ENCODE peak calls at places on chromosomes 12 and 14, in five cellular contexts. O is breast epithelium, F is GM23338, S is suprapubic skin, C is HL-60. Y is an unnamed sample.

GRCh38 chr12:30457621-30458289 is 237.9 kb downstream of the IPO8 start:
- DNase-seq in O (no peak), F (peak), S (no peak), C (peak), Y (no peak)

GRCh38 chr14:75184447-75184846 is 8.0 kb upstream of the TMED10 start:
- DNase-seq in O (no peak), F (no peak), S (no peak), C (no peak), Y (no peak)

GRCh38 chr12:34336619-34337465 is 314.5 kb downstream of the ALG10 start:
- DNase-seq in O (no peak), F (no peak), S (no peak), C (no peak), Y (no peak)

GRCh38 chr14:99510556-99511139 is 29.4 kb downstream of the CCNK start:
- DNase-seq in O (no peak), F (no peak), S (no peak), C (no peak), Y (no peak)

GRCh38 chr12:131104464-131105350 is 151.0 kb downstream of the ADGRD1 start:
- DNase-seq in O (peak), F (peak), S (peak), C (peak), Y (no peak)

GRCh38 chr14:104460920-104461651 is 118.5 kb upstream of the C14orf180 start:
- DNase-seq in O (no peak), F (peak), S (peak), C (no peak), Y (peak)

GRCh38 chr14:49766839-49767238 is 1.1 kb upstream of the KLHDC2 start:
- DNase-seq in O (no peak), F (no peak), S (no peak), C (no peak), Y (no peak)

GRCh38 chr12:15721716-15722115 is 67.5 kb downstream of the EPS8 start:
- DNase-seq in O (no peak), F (no peak), S (no peak), C (no peak), Y (no peak)

DNA sequence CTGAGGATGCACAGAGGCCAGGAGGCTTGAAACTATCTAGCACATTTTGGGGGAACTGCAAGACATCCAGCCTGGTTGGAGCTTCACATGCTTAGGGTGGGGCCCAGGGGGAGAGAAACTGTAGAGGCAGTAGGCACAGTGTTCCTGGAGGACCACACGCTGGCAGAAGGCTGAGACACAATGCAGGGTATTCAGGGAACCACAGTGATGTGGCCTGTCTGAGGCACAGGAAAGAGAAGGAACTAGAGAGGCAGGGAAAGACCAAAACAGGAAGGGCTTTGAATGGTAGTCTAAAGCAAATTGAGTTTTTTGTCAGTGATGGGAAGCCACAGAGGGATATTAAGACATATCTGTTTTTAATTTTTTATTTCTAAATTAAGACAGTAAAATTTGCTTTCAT is 100.2 kb upstream of the PRICKLE1 start:
- DNase-seq in O (no peak), F (no peak), S (no peak), C (no peak), Y (no peak)
- TF ChIP-seq POLR2AphosphoS5 in O (no peak), F (no peak), S (no peak), C (no peak), Y (no peak)

GRCh38 chr12:6202846-6203245 is 2.6 kb downstream of the CD9 start:
- DNase-seq in O (no peak), F (no peak), S (no peak), C (no peak), Y (no peak)
- H3K4me3 ChIP-seq in O (peak), F (peak), S (peak), C (no peak), Y (peak)

GRCh38 chr14:65620195-65620594 is 207.7 kb downstream of the FUT8 start:
- DNase-seq in O (no peak), F (no peak), S (no peak), C (no peak), Y (no peak)
- TF ChIP-seq CTCF in O (no peak), F (no peak), S (no peak), C (no peak), Y (no peak)

GRCh38 chr14:80988742-80989429 is 33.5 kb downstream of the TSHR start:
- DNase-seq in O (no peak), F (no peak), S (no peak), C (no peak), Y (no peak)

GRCh38 chr14:80996049-80996901 is 40.9 kb downstream of the TSHR start:
- DNase-seq in O (no peak), F (peak), S (no peak), C (peak), Y (no peak)

GRCh38 chr14:80987235-80988032 is 32.0 kb downstream of the TSHR start:
- DNase-seq in O (peak), F (peak), S (peak), C (peak), Y (no peak)

GRCh38 chr14:80988192-80988591 is 32.8 kb downstream of the TSHR start:
- DNase-seq in O (no peak), F (no peak), S (no peak), C (no peak), Y (no peak)

GRCh38 chr14:80992580-80992979 is 37.2 kb downstream of the TSHR start:
- DNase-seq in O (no peak), F (no peak), S (no peak), C (no peak), Y (no peak)
- TF ChIP-seq POLR2AphosphoS5 in O (no peak), F (no peak), S (no peak), C (no peak), Y (no peak)

GRCh38 chr12:9673404-9674225 is 4.1 kb downstream of the CLEC2D start:
- DNase-seq in O (no peak), F (peak), S (no peak), C (no peak), Y (no peak)
- H3K4me3 ChIP-seq in O (no peak), F (no peak), S (no peak), C (no peak), Y (no peak)

GRCh38 chr12:38544357-38545066 is 227.9 kb downstream of the ALG10B start:
- DNase-seq in O (no peak), F (peak), S (no peak), C (no peak), Y (no peak)
- TF ChIP-seq CTCF in O (no peak), F (peak), S (no peak), C (no peak), Y (no peak)

DNA sequence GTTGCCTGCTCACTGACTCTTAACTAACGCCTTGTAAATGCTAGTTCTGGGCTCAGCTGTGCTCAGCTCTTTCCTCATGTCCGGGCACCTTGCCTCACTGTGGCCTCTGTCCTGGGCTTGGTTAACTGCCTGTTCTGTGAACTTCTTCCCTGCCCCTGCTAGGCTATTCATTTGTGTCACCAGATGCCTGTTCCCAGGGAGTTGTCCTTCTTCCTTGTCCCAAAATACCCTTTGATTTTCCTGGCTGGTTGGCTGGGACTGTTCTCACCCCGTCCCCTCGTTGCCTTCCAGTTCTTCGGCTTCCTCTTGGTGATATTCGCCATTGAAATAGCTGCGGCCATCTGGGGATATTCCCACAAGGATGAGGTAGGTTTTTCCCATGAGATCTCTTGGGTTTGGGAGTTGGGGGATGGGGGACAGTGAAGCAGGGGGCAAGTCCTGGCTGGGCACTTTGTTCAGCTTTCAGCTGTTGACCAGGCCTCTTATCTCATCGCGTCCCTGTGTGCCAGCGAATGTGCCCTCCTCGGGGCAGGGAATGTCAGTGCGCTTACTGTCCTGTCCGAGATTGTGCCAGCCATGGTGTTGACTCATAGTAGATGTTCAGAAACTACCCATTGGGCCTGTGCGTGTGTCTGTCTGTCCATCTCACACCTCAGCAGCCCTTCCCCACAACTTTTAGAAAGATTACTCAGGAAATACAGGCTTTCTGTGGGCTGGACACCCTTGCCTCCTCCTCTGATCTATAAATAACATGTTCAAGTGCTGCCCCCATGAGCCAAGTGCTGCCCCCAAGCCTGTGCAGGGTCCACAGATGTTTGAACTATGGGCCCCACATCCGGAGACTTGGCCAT is 33.1 kb downstream of the CD9 start:
- DNase-seq in O (no peak), F (no peak), S (no peak), C (peak), Y (no peak)
- TF ChIP-seq POLR2AphosphoS5 in O (no peak), F (no peak), S (peak), C (no peak), Y (peak)

Y was measured in esophagus muscularis mucosa.